ENCODE peak calls at places on chromosomes 3 and 15, in four cellular contexts. U, Z, N and E are unnamed samples. For H3K9me3, the result is how much of the 10 kb centered on the place peaks cover.

GRCh38 chr3:84600703-84601225 is 358.0 kb upstream of the CADM2 start:
- DNase-seq in U (no peak), Z (peak), N (no peak), E (no peak)

GRCh38 chr3:71370467-71370866 is 213.1 kb downstream of the FOXP1 start:
- DNase-seq in U (no peak), Z (no peak), N (no peak), E (no peak)

GRCh38 chr15:90869601-90870353 is 1.4 kb downstream of the FURIN start:
- DNase-seq in U (no peak), Z (peak), N (no peak), E (no peak)

GRCh38 chr15:70033529-70034140 is 64.1 kb downstream of the TLE3 start:
- DNase-seq in U (no peak), Z (no peak), N (no peak), E (peak)

GRCh38 chr15:77409259-77410156 is 10.4 kb downstream of the PEAK1 start:
- DNase-seq in U (no peak), Z (no peak), N (no peak), E (no peak)

GRCh38 chr15:51917493-51917892 is 54.1 kb downstream of the LEO1 start:
- DNase-seq in U (no peak), Z (peak), N (no peak), E (no peak)

GRCh38 chr3:37295925-37296324 is 121.5 kb upstream of the LRRFIP2 start:
- DNase-seq in U (no peak), Z (no peak), N (no peak), E (no peak)

GRCh38 chr15:66901336-66902100 is 163.9 kb upstream of the SMAD3 start:
- DNase-seq in U (no peak), Z (no peak), N (no peak), E (no peak)

GRCh38 chr15:79450648-79451047 is 18.5 kb downstream of the MINAR1 start:
- DNase-seq in U (no peak), Z (no peak), N (no peak), E (no peak)

GRCh38 chr15:33547876-33548275 is 237.1 kb downstream of the RYR3 start:
- DNase-seq in U (no peak), Z (peak), N (no peak), E (no peak)

GRCh38 chr15:38551720-38552627 is 12.6 kb downstream of the RASGRP1 start:
- DNase-seq in U (no peak), Z (no peak), N (no peak), E (no peak)

GRCh38 chr3:100591411-100591810 is 18.0 kb upstream of the ADGRG7 start:
- DNase-seq in U (no peak), Z (no peak), N (no peak), E (no peak)

GRCh38 chr3:151091685-151092352 is 6.4 kb downstream of the MED12L start:
- DNase-seq in U (no peak), Z (no peak), N (no peak), E (no peak)

GRCh38 chr3:172622916-172623700 is 87.8 kb downstream of the NCEH1 start:
- DNase-seq in U (peak), Z (peak), N (no peak), E (no peak)

GRCh38 chr15:37034835-37035234 is 65.5 kb downstream of the MEIS2 start:
- DNase-seq in U (no peak), Z (no peak), N (no peak), E (no peak)

GRCh38 chr15:40582726-40583246 is 11.3 kb upstream of the KNL1 start:
- DNase-seq in U (no peak), Z (peak), N (no peak), E (peak)

GRCh38 chr15:69795601-69796000 is 302.1 kb downstream of the TLE3 start:
- DNase-seq in U (no peak), Z (no peak), N (peak), E (no peak)

GRCh38 chr3:176914764-176915163 is 282.5 kb downstream of the TBL1XR1 start:
- DNase-seq in U (no peak), Z (no peak), N (no peak), E (no peak)

GRCh38 chr3:10566451-10566850 is 61.1 kb upstream of the ATP2B2 start:
- DNase-seq in U (no peak), Z (no peak), N (no peak), E (no peak)

GRCh38 chr15:61146643-61147230 is 82.4 kb downstream of the RORA start:
- DNase-seq in U (no peak), Z (no peak), N (no peak), E (no peak)

GRCh38 chr15:25234831-25235230 is 204.0 kb downstream of the UBE3A start:
- DNase-seq in U (no peak), Z (no peak), N (no peak), E (no peak)
- H3K9me3 ChIP-seq in U (under half), Z (under half), N (under half), E (under half)

GRCh38 chr3:88093266-88093665 is 34.2 kb downstream of the ZNF654 start:
- DNase-seq in U (no peak), Z (no peak), N (no peak), E (no peak)

GRCh38 chr3:88092270-88092669 is 33.2 kb downstream of the ZNF654 start:
- DNase-seq in U (no peak), Z (no peak), N (no peak), E (no peak)

GRCh38 chr3:88090681-88091080 is 31.6 kb downstream of the ZNF654 start:
- DNase-seq in U (no peak), Z (no peak), N (no peak), E (no peak)
- H3K9me3 ChIP-seq in U (under half), Z (under half), N (under half), E (under half)

GRCh38 chr15:80467311-80467714 is 63.1 kb downstream of the ARNT2 start:
- DNase-seq in U (no peak), Z (no peak), N (no peak), E (no peak)

GRCh38 chr15:80464952-80465645 is 60.9 kb downstream of the ARNT2 start:
- DNase-seq in U (no peak), Z (no peak), N (no peak), E (no peak)

GRCh38 chr15:80468776-80469175 is 64.6 kb downstream of the ARNT2 start:
- DNase-seq in U (no peak), Z (no peak), N (no peak), E (no peak)

GRCh38 chr15:80462836-80463512 is 58.8 kb downstream of the ARNT2 start:
- DNase-seq in U (no peak), Z (no peak), N (no peak), E (no peak)

GRCh38 chr15:80466543-80466942 is 62.4 kb downstream of the ARNT2 start:
- DNase-seq in U (no peak), Z (no peak), N (no peak), E (no peak)
- H3K9me3 ChIP-seq in U (under half), Z (under half), N (under half), E (under half)

GRCh38 chr3:16148213-16148612 is 26.3 kb upstream of the GALNT15 start:
- DNase-seq in U (no peak), Z (no peak), N (no peak), E (no peak)
- H3K9me3 ChIP-seq in U (under half), Z (under half), N (under half), E (under half)

GRCh38 chr3:197558000-197558399 is 2.2 kb upstream of the BDH1 start:
- DNase-seq in U (no peak), Z (peak), N (no peak), E (no peak)

GRCh38 chr3:197564097-197564843 is 8.5 kb upstream of the BDH1 start:
- DNase-seq in U (no peak), Z (no peak), N (no peak), E (no peak)

GRCh38 chr3:197562398-197563251 is 6.9 kb upstream of the BDH1 start:
- DNase-seq in U (no peak), Z (no peak), N (no peak), E (no peak)

GRCh38 chr3:197559662-197560061 is 3.9 kb upstream of the BDH1 start:
- DNase-seq in U (no peak), Z (no peak), N (no peak), E (no peak)

DNA sequence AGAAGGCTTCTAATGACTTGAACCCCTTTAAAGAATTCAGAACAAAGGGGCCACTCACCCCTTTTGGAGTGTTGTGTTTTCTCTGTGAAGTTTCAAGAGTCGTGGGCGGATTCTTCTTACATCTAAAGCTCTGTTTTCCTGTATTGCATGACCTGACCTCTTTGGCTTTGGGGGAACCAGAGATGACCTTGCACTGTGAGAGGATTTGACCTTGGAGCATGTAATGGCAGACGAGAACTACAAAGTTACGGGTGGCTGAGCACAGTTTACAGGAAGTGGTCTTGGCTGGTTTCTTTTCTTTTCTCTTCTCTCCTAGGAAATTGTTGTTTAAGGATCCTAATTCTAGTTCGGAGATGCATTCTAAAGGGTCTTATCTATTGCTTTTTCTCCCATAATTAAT is 6.2 kb upstream of the BDH1 start:
- DNase-seq in U (no peak), Z (no peak), N (no peak), E (no peak)
- H3K9me3 ChIP-seq in U (under half), Z (under half), N (under half), E (under half)

GRCh38 chr15:25774871-25775270 is 88.3 kb downstream of the ATP10A start:
- DNase-seq in U (no peak), Z (no peak), N (no peak), E (no peak)
- H3K9me3 ChIP-seq in U (under half), Z (under half), N (under half), E (under half)

GRCh38 chr3:183031826-183032225 is 51.5 kb upstream of the DCUN1D1 start:
- DNase-seq in U (no peak), Z (no peak), N (no peak), E (no peak)
- H3K9me3 ChIP-seq in U (under half), Z (under half), N (under half), E (under half)

GRCh38 chr3:123587399-123587798 is 2.5 kb upstream of the HACD2 start:
- DNase-seq in U (no peak), Z (no peak), N (no peak), E (no peak)

GRCh38 chr3:123584284-123584987 is 417 bp downstream of the HACD2 start:
- DNase-seq in U (peak), Z (no peak), N (no peak), E (peak)

GRCh38 chr3:123584988-123585937 is at the start of gene HACD2:
- DNase-seq in U (peak), Z (peak), N (peak), E (peak)

GRCh38 chr3:123586131-123586530 is 1.3 kb upstream of the HACD2 start:
- DNase-seq in U (peak), Z (peak), N (no peak), E (peak)

GRCh38 chr3:123586966-123587365 is 2.1 kb upstream of the HACD2 start:
- DNase-seq in U (no peak), Z (peak), N (no peak), E (no peak)
- H3K9me3 ChIP-seq in U (under half), Z (under half), N (under half), E (under half)

GRCh38 chr3:197248341-197248740 is 50.1 kb downstream of the DLG1 start:
- DNase-seq in U (no peak), Z (no peak), N (no peak), E (no peak)
- H3K9me3 ChIP-seq in U (under half), Z (half or more), N (under half), E (under half)

DNA sequence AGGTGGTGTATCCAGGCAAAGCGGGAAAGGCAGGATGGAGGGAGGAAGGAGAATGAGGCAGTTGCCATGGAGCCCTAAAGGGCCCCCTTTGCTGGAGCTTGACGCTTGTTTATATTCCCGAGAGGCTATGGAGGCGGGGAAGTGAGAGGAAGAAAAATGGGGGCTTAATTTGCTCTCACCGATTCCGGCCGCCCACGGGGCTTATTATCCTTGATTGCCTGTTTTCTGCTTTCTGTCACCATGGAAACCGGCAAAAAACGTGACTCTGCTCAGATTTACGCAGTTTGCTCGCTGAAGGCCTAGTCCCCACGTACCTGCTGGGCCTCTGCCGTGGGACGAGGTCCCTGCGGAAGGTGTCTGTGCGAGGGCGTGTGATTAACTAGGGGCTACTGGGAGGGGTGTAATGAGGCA is 110.6 kb upstream of the NDN start:
- DNase-seq in U (no peak), Z (no peak), N (no peak), E (no peak)
- H3K9me3 ChIP-seq in U (under half), Z (under half), N (under half), E (under half)